ENCODE peak calls at places on chromosomes 3 and 15, in six cellular contexts. One of them, this sample, is unnamed.

GRCh38 chr15:69863446-69863845 is 234.3 kb downstream of the TLE3 start:
- DNase-seq in BE2C: no peak
- DNase-seq in fibroblast of lung: no peak
- DNase-seq in CD14-positive monocyte: no peak
- DNase-seq in uterus: no peak
- DNase-seq in mesothelial cell of epicardium: no peak
- DNase-seq in this sample: no peak

GRCh38 chr3:125512135-125512920 is 7.7 kb downstream of the SNX4 start:
- DNase-seq in BE2C: peak; percentile 78
- DNase-seq in fibroblast of lung: peak; percentile 61
- DNase-seq in CD14-positive monocyte: no peak
- DNase-seq in uterus: no peak
- DNase-seq in mesothelial cell of epicardium: no peak
- DNase-seq in this sample: no peak

GRCh38 chr3:69370156-69370944 is 15.5 kb downstream of the FRMD4B start:
- DNase-seq in BE2C: no peak
- DNase-seq in fibroblast of lung: no peak
- DNase-seq in CD14-positive monocyte: peak; percentile 53
- DNase-seq in uterus: peak; percentile 44
- DNase-seq in mesothelial cell of epicardium: no peak
- DNase-seq in this sample: no peak

GRCh38 chr3:117302448-117302847 is 592.9 kb downstream of the TUSC7 start:
- DNase-seq in BE2C: no peak
- DNase-seq in fibroblast of lung: peak; percentile 5
- DNase-seq in CD14-positive monocyte: no peak
- DNase-seq in uterus: no peak
- DNase-seq in mesothelial cell of epicardium: no peak
- DNase-seq in this sample: no peak

GRCh38 chr3:186882881-186883685 is 40.6 kb downstream of the ADIPOQ start:
- DNase-seq in BE2C: peak; percentile 50
- DNase-seq in fibroblast of lung: peak; percentile 86
- DNase-seq in CD14-positive monocyte: no peak
- DNase-seq in uterus: no peak
- DNase-seq in mesothelial cell of epicardium: no peak
- DNase-seq in this sample: no peak

GRCh38 chr15:64586974-64587373 is 126.6 kb downstream of the ZNF609 start:
- DNase-seq in BE2C: no peak
- DNase-seq in fibroblast of lung: no peak
- DNase-seq in CD14-positive monocyte: no peak
- DNase-seq in uterus: no peak
- DNase-seq in mesothelial cell of epicardium: no peak
- DNase-seq in this sample: no peak

GRCh38 chr15:43828061-43828657 is 1.4 kb downstream of the WDR76 start:
- DNase-seq in BE2C: no peak
- DNase-seq in fibroblast of lung: no peak
- DNase-seq in CD14-positive monocyte: no peak
- DNase-seq in uterus: no peak
- DNase-seq in mesothelial cell of epicardium: no peak
- DNase-seq in this sample: no peak

GRCh38 chr3:48404440-48405342 is 25.2 kb downstream of the PLXNB1 start:
- DNase-seq in BE2C: no peak
- DNase-seq in fibroblast of lung: no peak
- DNase-seq in CD14-positive monocyte: no peak
- DNase-seq in uterus: peak; percentile 12
- DNase-seq in mesothelial cell of epicardium: no peak
- DNase-seq in this sample: no peak

GRCh38 chr3:146747928-146748327 is 142.8 kb upstream of the PLSCR5 start:
- DNase-seq in BE2C: no peak
- DNase-seq in fibroblast of lung: peak; percentile 21
- DNase-seq in CD14-positive monocyte: no peak
- DNase-seq in uterus: no peak
- DNase-seq in mesothelial cell of epicardium: no peak
- DNase-seq in this sample: no peak

GRCh38 chr3:50445919-50446318 is 57.5 kb downstream of the CACNA2D2 start:
- DNase-seq in BE2C: no peak
- DNase-seq in fibroblast of lung: no peak
- DNase-seq in CD14-positive monocyte: no peak
- DNase-seq in uterus: no peak
- DNase-seq in mesothelial cell of epicardium: no peak
- DNase-seq in this sample: no peak

GRCh38 chr3:191263850-191264249 is 64.8 kb downstream of the OSTN start:
- DNase-seq in BE2C: no peak
- DNase-seq in fibroblast of lung: no peak
- DNase-seq in CD14-positive monocyte: no peak
- DNase-seq in uterus: no peak
- DNase-seq in mesothelial cell of epicardium: no peak
- DNase-seq in this sample: no peak

GRCh38 chr3:170442945-170443344 is 24.3 kb downstream of the CLDN11 start:
- DNase-seq in BE2C: no peak
- DNase-seq in fibroblast of lung: no peak
- DNase-seq in CD14-positive monocyte: no peak
- DNase-seq in uterus: no peak
- DNase-seq in mesothelial cell of epicardium: no peak
- DNase-seq in this sample: no peak

GRCh38 chr15:75785771-75786563 is 57.3 kb upstream of the UBE2Q2 start:
- DNase-seq in BE2C: peak; percentile 90
- DNase-seq in fibroblast of lung: peak; percentile 9
- DNase-seq in CD14-positive monocyte: no peak
- DNase-seq in uterus: no peak
- DNase-seq in mesothelial cell of epicardium: no peak
- DNase-seq in this sample: no peak

GRCh38 chr3:160187288-160187687 is 37.9 kb upstream of the C3orf80 start:
- DNase-seq in BE2C: no peak
- DNase-seq in fibroblast of lung: no peak
- DNase-seq in CD14-positive monocyte: no peak
- DNase-seq in uterus: no peak
- DNase-seq in mesothelial cell of epicardium: no peak
- DNase-seq in this sample: no peak

GRCh38 chr3:193996641-193997089 is 139.3 kb upstream of the HES1 start:
- DNase-seq in BE2C: no peak
- DNase-seq in fibroblast of lung: peak; percentile 59
- DNase-seq in CD14-positive monocyte: no peak
- DNase-seq in uterus: peak; percentile 31
- DNase-seq in mesothelial cell of epicardium: no peak
- DNase-seq in this sample: no peak

GRCh38 chr15:87394676-87395075 is 861.9 kb downstream of the NTRK3 start:
- DNase-seq in BE2C: no peak
- DNase-seq in fibroblast of lung: no peak
- DNase-seq in CD14-positive monocyte: no peak
- DNase-seq in uterus: no peak
- DNase-seq in mesothelial cell of epicardium: no peak
- DNase-seq in this sample: no peak

GRCh38 chr3:195075941-195076875 is 194.8 kb downstream of the XXYLT1 start:
- DNase-seq in BE2C: peak; percentile 11
- DNase-seq in fibroblast of lung: no peak
- DNase-seq in CD14-positive monocyte: peak; percentile 36
- DNase-seq in uterus: no peak
- DNase-seq in mesothelial cell of epicardium: no peak
- DNase-seq in this sample: no peak

GRCh38 chr15:100140527-100141303 is 201.1 kb downstream of the ADAMTS17 start:
- DNase-seq in BE2C: no peak
- DNase-seq in fibroblast of lung: no peak
- DNase-seq in CD14-positive monocyte: no peak
- DNase-seq in uterus: no peak
- DNase-seq in mesothelial cell of epicardium: no peak
- DNase-seq in this sample: no peak

GRCh38 chr15:59268199-59268979 is 61.7 kb downstream of the LDHAL6B start:
- DNase-seq in BE2C: no peak
- DNase-seq in fibroblast of lung: peak; percentile 83
- DNase-seq in CD14-positive monocyte: no peak
- DNase-seq in uterus: no peak
- DNase-seq in mesothelial cell of epicardium: no peak
- DNase-seq in this sample: no peak

GRCh38 chr15:45435124-45435903 is 57.0 kb upstream of the GATM start:
- DNase-seq in BE2C: no peak
- DNase-seq in fibroblast of lung: no peak
- DNase-seq in CD14-positive monocyte: no peak
- DNase-seq in uterus: no peak
- DNase-seq in mesothelial cell of epicardium: no peak
- DNase-seq in this sample: no peak

GRCh38 chr3:126375835-126376331 is 18.7 kb upstream of the KLF15 start:
- DNase-seq in BE2C: no peak
- DNase-seq in fibroblast of lung: no peak
- DNase-seq in CD14-positive monocyte: no peak
- DNase-seq in uterus: no peak
- DNase-seq in mesothelial cell of epicardium: no peak
- DNase-seq in this sample: no peak

DNA sequence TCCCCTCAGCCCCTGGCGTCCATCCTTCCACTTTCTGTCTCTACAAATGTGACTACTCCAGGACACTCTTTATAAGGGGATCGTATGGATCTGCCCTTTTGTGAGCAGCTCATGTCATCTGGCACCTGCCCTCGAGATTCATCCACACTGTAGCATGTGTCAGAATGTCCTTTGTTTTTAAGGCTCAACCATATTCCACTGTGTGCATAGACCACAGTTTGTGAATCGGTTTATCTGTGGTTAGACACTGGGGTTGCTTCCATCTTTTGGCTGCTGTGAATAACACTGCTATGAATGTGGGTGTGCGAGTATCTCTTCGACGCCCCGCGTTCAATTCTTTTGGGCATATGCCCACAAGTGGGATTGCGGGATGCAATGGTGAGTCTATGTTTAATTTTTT is 167.9 kb downstream of the NUP210 start:
- DNase-seq in BE2C: no peak
- DNase-seq in fibroblast of lung: no peak
- DNase-seq in CD14-positive monocyte: no peak
- DNase-seq in uterus: no peak
- DNase-seq in mesothelial cell of epicardium: no peak
- DNase-seq in this sample: no peak
- TF ChIP-seq CTCF in BE2C: no peak
- TF ChIP-seq CTCF in fibroblast of lung: no peak
- TF ChIP-seq CTCF in CD14-positive monocyte: no peak
- TF ChIP-seq CTCF in uterus: no peak
- TF ChIP-seq CTCF in mesothelial cell of epicardium: no peak
- TF ChIP-seq CTCF in this sample: no peak

DNA sequence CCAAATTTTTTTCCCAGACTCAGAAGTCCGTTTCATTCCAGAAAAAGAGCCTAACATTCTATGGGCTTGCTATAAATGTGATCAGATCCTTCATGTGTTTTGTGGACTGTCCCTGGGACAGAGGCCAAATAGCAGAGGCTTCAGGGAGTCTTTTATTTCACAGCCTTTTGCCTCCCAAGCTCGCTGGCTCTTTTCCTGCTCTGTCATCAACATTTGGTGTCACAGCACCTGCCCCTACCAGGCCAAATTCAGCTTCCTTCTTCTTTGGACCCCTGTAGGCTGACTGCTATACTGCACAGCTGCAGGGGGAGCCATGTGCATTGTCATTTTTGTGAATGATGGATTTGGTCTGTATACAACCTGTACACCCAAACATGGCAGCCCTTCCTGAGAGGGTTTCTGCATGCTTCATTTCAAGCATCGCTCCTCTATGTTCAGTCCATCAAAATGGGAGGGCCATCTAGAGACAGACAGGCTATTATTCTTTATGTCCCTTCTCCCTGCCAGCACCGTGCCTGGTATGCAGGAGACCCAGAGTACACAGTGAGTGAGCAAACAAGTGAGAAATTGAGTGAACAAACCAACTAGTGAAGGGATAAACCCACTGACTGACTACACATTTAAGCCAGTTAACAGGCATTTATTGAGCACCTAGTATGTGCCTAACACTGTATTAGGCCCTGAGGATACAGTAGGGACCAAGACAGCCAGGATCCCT is 17.9 kb upstream of the RPP14 start:
- DNase-seq in BE2C: no peak
- DNase-seq in fibroblast of lung: no peak
- DNase-seq in CD14-positive monocyte: no peak
- DNase-seq in uterus: no peak
- DNase-seq in mesothelial cell of epicardium: no peak
- DNase-seq in this sample: no peak
- TF ChIP-seq CTCF in BE2C: no peak
- TF ChIP-seq CTCF in fibroblast of lung: no peak
- TF ChIP-seq CTCF in CD14-positive monocyte: no peak
- TF ChIP-seq CTCF in uterus: no peak
- TF ChIP-seq CTCF in mesothelial cell of epicardium: no peak
- TF ChIP-seq CTCF in this sample: no peak

DNA sequence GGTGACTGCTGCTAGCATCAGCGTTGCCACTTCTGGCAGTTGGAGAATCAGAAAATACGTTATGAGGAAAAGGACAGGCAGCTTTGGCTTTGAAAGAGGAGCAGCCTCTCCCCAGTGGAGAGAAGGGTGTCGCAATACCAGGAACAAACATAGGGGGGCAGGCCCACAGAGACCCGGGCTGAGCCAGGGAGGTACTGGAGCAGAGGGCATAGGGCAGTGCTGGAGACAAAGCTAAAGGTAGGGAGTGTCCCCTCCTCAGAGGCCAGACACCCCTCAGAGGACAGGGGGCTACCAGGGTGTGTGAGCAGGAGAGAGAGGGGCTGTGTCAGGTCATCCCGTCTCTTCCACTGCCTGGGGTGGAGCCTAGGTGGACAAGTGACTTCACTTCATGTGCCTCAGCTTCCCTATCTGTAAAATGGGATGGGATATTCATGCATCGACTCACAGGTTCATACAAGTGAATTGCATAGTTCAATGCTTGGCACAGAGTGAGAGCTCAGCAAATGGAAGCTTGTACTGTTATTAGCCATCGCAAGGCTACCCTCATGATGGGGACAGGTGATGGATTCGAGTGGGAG is 49.7 kb upstream of the LIMD1 start:
- DNase-seq in BE2C: no peak
- DNase-seq in fibroblast of lung: no peak
- DNase-seq in CD14-positive monocyte: no peak
- DNase-seq in uterus: no peak
- DNase-seq in mesothelial cell of epicardium: no peak
- DNase-seq in this sample: no peak
- TF ChIP-seq CTCF in BE2C: no peak
- TF ChIP-seq CTCF in fibroblast of lung: peak; percentile 20
- TF ChIP-seq CTCF in CD14-positive monocyte: no peak
- TF ChIP-seq CTCF in uterus: no peak
- TF ChIP-seq CTCF in mesothelial cell of epicardium: no peak
- TF ChIP-seq CTCF in this sample: no peak

GRCh38 chr3:78762121-78762520 is 1005.7 kb downstream of the ROBO1 start:
- DNase-seq in BE2C: no peak
- DNase-seq in fibroblast of lung: no peak
- DNase-seq in CD14-positive monocyte: no peak
- DNase-seq in uterus: no peak
- DNase-seq in mesothelial cell of epicardium: no peak
- DNase-seq in this sample: no peak
- TF ChIP-seq CTCF in BE2C: no peak
- TF ChIP-seq CTCF in fibroblast of lung: no peak
- TF ChIP-seq CTCF in CD14-positive monocyte: no peak
- TF ChIP-seq CTCF in uterus: no peak
- TF ChIP-seq CTCF in mesothelial cell of epicardium: no peak
- TF ChIP-seq CTCF in this sample: no peak

This sample was measured in activated B cell treated with CpG ODN at 0.5 μM for 24 hours.